ENCODE peak calls at places on chromosomes 13 and 19, in four cellular contexts. U, T, I and G are unnamed samples.

GRCh38 chr13:66794340-66795031 is 435.6 kb downstream of the PCDH9 start:
- DNase-seq in U (no peak), T (no peak), I (no peak), G (no peak)

GRCh38 chr13:100210966-100211710 is 122.2 kb downstream of the PCCA start:
- DNase-seq in U (no peak), T (peak), I (no peak), G (no peak)

GRCh38 chr13:81726037-81726726 is 1385.3 kb upstream of the SPRY2 start:
- DNase-seq in U (no peak), T (no peak), I (peak), G (no peak)

GRCh38 chr13:70723732-70724131 is 615.5 kb upstream of the KLHL1 start:
- DNase-seq in U (no peak), T (no peak), I (no peak), G (no peak)

GRCh38 chr13:113009743-113010509 is 40.9 kb downstream of the MCF2L start:
- DNase-seq in U (no peak), T (no peak), I (no peak), G (peak)

GRCh38 chr13:50991624-50992610 is 82.3 kb downstream of the RNASEH2B start:
- DNase-seq in U (no peak), T (no peak), I (no peak), G (no peak)

GRCh38 chr13:99867535-99868271 is 103.9 kb downstream of the ZIC5 start:
- DNase-seq in U (no peak), T (no peak), I (no peak), G (no peak)

GRCh38 chr13:73657821-73658540 is 476.2 kb downstream of the KLF12 start:
- DNase-seq in U (peak), T (peak), I (no peak), G (no peak)

GRCh38 chr19:28257396-28257795 is 955.6 kb downstream of the UQCRFS1 start:
- DNase-seq in U (no peak), T (no peak), I (no peak), G (no peak)

GRCh38 chr13:94550030-94550738 is 45.8 kb downstream of the TGDS start:
- DNase-seq in U (no peak), T (peak), I (peak), G (peak)

GRCh38 chr13:78881054-78881453 is 222.1 kb upstream of the OBI1 start:
- DNase-seq in U (no peak), T (no peak), I (no peak), G (no peak)

GRCh38 chr13:112782433-112783010 is 92.7 kb downstream of the ATP11A start:
- DNase-seq in U (no peak), T (no peak), I (no peak), G (no peak)

GRCh38 chr13:112931028-112931934 is 37.7 kb upstream of the MCF2L start:
- DNase-seq in U (no peak), T (peak), I (no peak), G (no peak)

GRCh38 chr19:13411899-13412298 is 94.4 kb downstream of the CACNA1A start:
- DNase-seq in U (no peak), T (no peak), I (no peak), G (no peak)

GRCh38 chr13:87123987-87124784 is 547.0 kb upstream of the SLITRK5 start:
- DNase-seq in U (no peak), T (peak), I (peak), G (no peak)

GRCh38 chr13:80009760-80010159 is 331.2 kb downstream of the SPRY2 start:
- DNase-seq in U (no peak), T (no peak), I (no peak), G (no peak)

GRCh38 chr13:39900106-39900750 is 244.8 kb downstream of the COG6 start:
- DNase-seq in U (no peak), T (no peak), I (no peak), G (peak)

GRCh38 chr13:90443268-90443667 is 904.2 kb upstream of the MIR17HG start:
- DNase-seq in U (no peak), T (no peak), I (no peak), G (no peak)

GRCh38 chr19:2015611-2015950 is at the start of gene BTBD2:
- DNase-seq in U (no peak), T (peak), I (no peak), G (peak)

GRCh38 chr19:43699506-43700367 is 16.1 kb upstream of the IRGC start:
- DNase-seq in U (no peak), T (peak), I (no peak), G (no peak)

GRCh38 chr13:62113145-62113544 is 697.5 kb upstream of the PCDH20 start:
- DNase-seq in U (no peak), T (no peak), I (no peak), G (no peak)

GRCh38 chr13:35699181-35699580 is 222.7 kb upstream of the MAB21L1 start:
- DNase-seq in U (no peak), T (peak), I (no peak), G (no peak)

GRCh38 chr13:90732049-90732448 is 615.4 kb upstream of the MIR17HG start:
- DNase-seq in U (no peak), T (no peak), I (no peak), G (no peak)

GRCh38 chr13:71873418-71874276 is 6.6 kb upstream of the DACH1 start:
- DNase-seq in U (no peak), T (no peak), I (no peak), G (no peak)

GRCh38 chr13:95349267-95349666 is 48.0 kb upstream of the ABCC4 start:
- DNase-seq in U (no peak), T (peak), I (no peak), G (no peak)

GRCh38 chr13:39226359-39226758 is 188.1 kb downstream of the NHLRC3 start:
- DNase-seq in U (no peak), T (no peak), I (no peak), G (no peak)

GRCh38 chr13:107144432-107144831 is 576.5 kb upstream of the ARGLU1 start:
- DNase-seq in U (no peak), T (peak), I (no peak), G (no peak)

GRCh38 chr19:41219924-41220567 is 1.0 kb downstream of the AXL start:
- DNase-seq in U (peak), T (peak), I (no peak), G (no peak)

DNA sequence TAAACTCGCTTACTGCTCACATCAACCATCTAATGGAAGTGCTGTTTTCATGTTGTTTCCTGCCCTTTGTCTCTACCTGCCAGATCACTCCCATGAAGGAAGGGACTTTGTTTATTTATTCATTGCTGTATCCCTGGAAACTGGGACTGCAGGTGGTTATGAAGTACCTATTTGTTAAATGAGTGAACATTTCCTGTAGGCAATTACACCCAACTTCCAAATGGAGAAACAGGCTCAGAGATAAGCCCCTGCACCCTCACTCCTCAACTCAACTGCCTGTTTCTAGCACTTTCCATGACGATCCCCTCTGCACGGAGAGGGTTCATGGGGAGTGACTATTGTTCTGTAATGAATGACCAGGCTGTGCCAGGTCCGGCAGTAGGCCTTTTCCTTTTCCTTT is 1.9 kb upstream of the SELENOW start:
- DNase-seq in U (no peak), T (no peak), I (peak), G (no peak)
- H3K4me3 ChIP-seq in U (no peak), T (no peak), I (no peak), G (no peak)

DNA sequence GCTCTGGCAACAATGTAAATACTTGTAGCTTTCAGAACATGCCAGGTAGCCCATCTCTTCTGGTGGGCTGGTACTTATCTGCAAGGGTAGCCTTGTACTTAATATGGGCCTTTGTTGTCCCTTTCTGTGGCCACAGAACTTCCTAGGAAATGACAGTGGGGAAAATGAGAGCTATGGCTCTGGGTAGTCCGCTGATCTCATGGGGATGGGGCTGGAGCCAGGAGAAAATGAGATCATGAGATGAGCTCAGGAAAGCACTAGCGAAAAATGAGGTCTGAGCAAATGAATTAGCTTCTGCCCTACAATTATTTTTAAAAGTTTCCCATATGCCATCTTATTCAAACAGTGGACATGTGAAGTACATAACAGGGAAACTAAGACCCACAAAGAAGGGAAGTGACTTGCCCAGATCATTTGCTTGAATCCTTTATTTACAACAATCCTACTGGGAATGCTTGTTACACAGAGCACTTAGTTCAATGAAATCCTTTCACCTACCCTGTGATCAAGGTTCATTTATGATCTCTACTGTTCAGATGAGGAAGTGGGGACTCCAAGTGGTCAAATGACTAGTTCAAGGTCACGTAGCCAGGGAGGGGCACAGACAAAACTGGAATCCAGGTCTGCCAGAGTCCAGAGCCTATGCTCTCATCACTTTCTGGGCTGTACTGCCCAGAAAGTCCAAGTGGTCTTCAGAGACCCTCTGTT is 87.1 kb downstream of the PTPRS start:
- DNase-seq in U (no peak), T (peak), I (no peak), G (no peak)
- H3K4me3 ChIP-seq in U (no peak), T (no peak), I (no peak), G (no peak)

DNA sequence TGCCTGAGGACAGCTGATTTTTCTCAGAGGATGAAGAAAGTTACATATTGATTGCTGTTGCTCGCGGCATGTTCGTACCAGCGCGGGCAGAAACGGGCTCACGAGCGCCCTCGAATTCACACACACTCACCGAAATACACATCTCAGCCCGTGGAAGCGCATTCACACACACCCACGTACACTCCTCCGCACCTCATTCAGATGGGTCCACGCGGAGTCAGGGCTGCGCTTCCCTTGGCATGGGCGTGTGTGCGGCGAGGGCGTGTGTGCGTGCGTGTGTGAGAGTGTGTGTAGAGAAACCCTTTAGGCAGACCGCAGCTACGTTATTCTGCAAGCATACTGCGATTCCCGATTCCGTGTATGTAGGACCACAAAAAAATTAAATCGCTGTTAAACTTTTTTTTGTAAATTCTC is 2.1 kb upstream of the PCDH17 start:
- DNase-seq in U (no peak), T (peak), I (no peak), G (no peak)
- H3K4me3 ChIP-seq in U (peak), T (peak), I (no peak), G (no peak)

DNA sequence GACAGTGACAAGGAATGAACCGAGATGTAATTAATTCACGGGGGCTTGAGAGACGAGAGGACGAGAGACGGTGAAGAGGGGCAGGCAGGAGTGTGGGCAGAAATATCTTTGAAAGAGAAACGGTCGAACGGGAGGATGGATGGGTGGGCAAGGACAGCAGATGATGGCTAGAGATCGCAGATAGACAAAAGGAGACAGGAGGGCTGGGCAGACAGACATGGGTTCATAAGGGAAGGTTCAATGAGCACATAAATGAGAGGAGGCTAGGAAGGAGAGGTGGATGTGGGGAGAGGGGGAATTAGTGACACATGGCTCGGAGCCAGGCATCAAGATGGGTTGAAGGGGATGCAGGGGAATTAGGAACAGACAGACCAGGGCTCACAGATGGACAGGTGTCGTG is 1.1 kb downstream of the SYT3 start:
- DNase-seq in U (no peak), T (no peak), I (no peak), G (no peak)
- H3K4me3 ChIP-seq in U (no peak), T (no peak), I (no peak), G (no peak)

DNA sequence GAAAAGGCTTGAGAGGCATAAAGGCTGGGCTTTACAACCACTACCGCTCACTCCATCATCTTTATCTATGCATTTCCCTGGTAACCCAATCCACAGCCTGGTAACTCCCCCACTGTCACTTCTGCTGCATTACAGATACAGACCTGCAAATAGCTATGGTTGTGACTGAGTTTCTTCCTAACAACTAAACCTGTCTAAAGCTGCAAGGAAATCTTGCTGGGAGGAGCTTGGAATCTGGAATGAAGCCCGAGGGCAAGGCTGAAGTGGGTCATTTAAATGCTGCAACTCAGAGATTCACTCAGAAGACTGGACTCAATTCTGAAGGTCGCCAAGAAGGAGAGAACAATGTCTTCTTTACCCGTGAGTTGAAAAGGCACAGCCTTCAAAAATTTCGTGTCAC is at the start of gene LGALS13:
- DNase-seq in U (no peak), T (no peak), I (no peak), G (no peak)
- H3K4me3 ChIP-seq in U (no peak), T (no peak), I (no peak), G (no peak)

DNA sequence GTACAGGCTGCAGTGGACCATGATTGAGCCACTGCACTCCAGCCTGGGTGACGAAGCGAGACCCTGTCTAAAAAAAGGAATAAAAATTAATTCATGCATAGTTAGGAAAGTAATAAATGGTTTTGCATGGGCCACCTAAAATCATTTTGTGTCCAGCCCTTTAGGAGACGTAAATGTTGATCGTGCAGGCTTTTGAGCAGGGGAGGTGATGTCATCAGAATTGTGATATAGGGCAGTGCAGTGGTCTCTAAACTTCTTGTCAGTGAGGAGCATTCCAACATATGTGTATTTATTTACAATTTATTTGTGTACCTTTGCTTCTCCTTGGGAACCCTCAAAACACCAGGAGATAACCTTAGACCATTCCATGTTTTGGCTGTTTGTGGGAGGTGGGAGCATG is 3.0 kb downstream of the SMARCA4 start:
- DNase-seq in U (no peak), T (no peak), I (no peak), G (no peak)
- H3K4me3 ChIP-seq in U (no peak), T (no peak), I (no peak), G (no peak)